ENCODE peak calls at places on chromosomes 11 and 22, in five cellular contexts. One of them, this sample, is unnamed.

GRCh38 chr11:61474234-61474633 is 34.3 kb upstream of the LRRC10B start:
- DNase-seq in activated CD8-positive, alpha-beta memory T cell treated with anti-CD3 and anti-CD28 coated beads, Interleukin-2, amount 10 ng/mL, durations not matched to agents 7 days and 5 days: no peak
- DNase-seq in heart right ventricle: no peak
- DNase-seq in renal cortical epithelial cell: no peak
- DNase-seq in hepatocyte: no peak
- DNase-seq in this sample: no peak

GRCh38 chr22:46585340-46586122 is 34.7 kb upstream of the GRAMD4 start:
- DNase-seq in activated CD8-positive, alpha-beta memory T cell treated with anti-CD3 and anti-CD28 coated beads, Interleukin-2, amount 10 ng/mL, durations not matched to agents 7 days and 5 days: no peak
- DNase-seq in heart right ventricle: no peak
- DNase-seq in renal cortical epithelial cell: no peak
- DNase-seq in hepatocyte: no peak
- DNase-seq in this sample: no peak

GRCh38 chr22:45830531-45831245 is 146.3 kb downstream of the WNT7B start:
- DNase-seq in activated CD8-positive, alpha-beta memory T cell treated with anti-CD3 and anti-CD28 coated beads, Interleukin-2, amount 10 ng/mL, durations not matched to agents 7 days and 5 days: no peak
- DNase-seq in heart right ventricle: no peak
- DNase-seq in renal cortical epithelial cell: peak; percentile 28
- DNase-seq in hepatocyte: no peak
- DNase-seq in this sample: no peak

GRCh38 chr11:65663634-65664200 is 1.0 kb upstream of the RELA start:
- DNase-seq in activated CD8-positive, alpha-beta memory T cell treated with anti-CD3 and anti-CD28 coated beads, Interleukin-2, amount 10 ng/mL, durations not matched to agents 7 days and 5 days: peak; percentile 67
- DNase-seq in heart right ventricle: peak; percentile 84
- DNase-seq in renal cortical epithelial cell: peak; percentile 57
- DNase-seq in hepatocyte: peak; percentile 76
- DNase-seq in this sample: peak; percentile 80

GRCh38 chr11:114321621-114322257 is 25.5 kb downstream of the NNMT start:
- DNase-seq in activated CD8-positive, alpha-beta memory T cell treated with anti-CD3 and anti-CD28 coated beads, Interleukin-2, amount 10 ng/mL, durations not matched to agents 7 days and 5 days: no peak
- DNase-seq in heart right ventricle: no peak
- DNase-seq in renal cortical epithelial cell: peak; percentile 94
- DNase-seq in hepatocyte: no peak
- DNase-seq in this sample: peak; percentile 51

GRCh38 chr11:107472966-107473365 is 15.3 kb upstream of the CWF19L2 start:
- DNase-seq in activated CD8-positive, alpha-beta memory T cell treated with anti-CD3 and anti-CD28 coated beads, Interleukin-2, amount 10 ng/mL, durations not matched to agents 7 days and 5 days: no peak
- DNase-seq in heart right ventricle: no peak
- DNase-seq in renal cortical epithelial cell: no peak
- DNase-seq in hepatocyte: no peak
- DNase-seq in this sample: no peak

GRCh38 chr22:24952837-24953293 is 349 bp downstream of the KIAA1671 start:
- DNase-seq in activated CD8-positive, alpha-beta memory T cell treated with anti-CD3 and anti-CD28 coated beads, Interleukin-2, amount 10 ng/mL, durations not matched to agents 7 days and 5 days: no peak
- DNase-seq in heart right ventricle: peak; percentile 43
- DNase-seq in renal cortical epithelial cell: peak; percentile 62
- DNase-seq in hepatocyte: peak; percentile 78
- DNase-seq in this sample: peak; percentile 66

GRCh38 chr22:38873469-38874411 is 1.7 kb upstream of the CBX6 start:
- DNase-seq in activated CD8-positive, alpha-beta memory T cell treated with anti-CD3 and anti-CD28 coated beads, Interleukin-2, amount 10 ng/mL, durations not matched to agents 7 days and 5 days: peak; percentile 70
- DNase-seq in heart right ventricle: no peak
- DNase-seq in renal cortical epithelial cell: peak; percentile 58
- DNase-seq in hepatocyte: peak; percentile 41
- DNase-seq in this sample: no peak

GRCh38 chr11:13019313-13019712 is 10.2 kb downstream of the RASSF10 start:
- DNase-seq in activated CD8-positive, alpha-beta memory T cell treated with anti-CD3 and anti-CD28 coated beads, Interleukin-2, amount 10 ng/mL, durations not matched to agents 7 days and 5 days: no peak
- DNase-seq in heart right ventricle: no peak
- DNase-seq in renal cortical epithelial cell: peak; percentile 60
- DNase-seq in hepatocyte: no peak
- DNase-seq in this sample: no peak

GRCh38 chr11:111069076-111069475 is 176.4 kb upstream of the POU2AF2 start:
- DNase-seq in activated CD8-positive, alpha-beta memory T cell treated with anti-CD3 and anti-CD28 coated beads, Interleukin-2, amount 10 ng/mL, durations not matched to agents 7 days and 5 days: no peak
- DNase-seq in heart right ventricle: no peak
- DNase-seq in renal cortical epithelial cell: no peak
- DNase-seq in hepatocyte: no peak
- DNase-seq in this sample: no peak

GRCh38 chr11:76380161-76380976 is 563 bp downstream of the THAP12 start:
- DNase-seq in activated CD8-positive, alpha-beta memory T cell treated with anti-CD3 and anti-CD28 coated beads, Interleukin-2, amount 10 ng/mL, durations not matched to agents 7 days and 5 days: peak; percentile 76
- DNase-seq in heart right ventricle: peak; percentile 9
- DNase-seq in renal cortical epithelial cell: no peak
- DNase-seq in hepatocyte: no peak
- DNase-seq in this sample: peak; percentile 43

GRCh38 chr11:129862123-129862522 is 33.3 kb downstream of the NFRKB start:
- DNase-seq in activated CD8-positive, alpha-beta memory T cell treated with anti-CD3 and anti-CD28 coated beads, Interleukin-2, amount 10 ng/mL, durations not matched to agents 7 days and 5 days: no peak
- DNase-seq in heart right ventricle: no peak
- DNase-seq in renal cortical epithelial cell: no peak
- DNase-seq in hepatocyte: peak; percentile 28
- DNase-seq in this sample: no peak

GRCh38 chr11:64788321-64789215 is 10.2 kb upstream of the SF1 start:
- DNase-seq in activated CD8-positive, alpha-beta memory T cell treated with anti-CD3 and anti-CD28 coated beads, Interleukin-2, amount 10 ng/mL, durations not matched to agents 7 days and 5 days: no peak
- DNase-seq in heart right ventricle: no peak
- DNase-seq in renal cortical epithelial cell: no peak
- DNase-seq in hepatocyte: no peak
- DNase-seq in this sample: peak; percentile 14

GRCh38 chr11:124791626-124792341 is 8.4 kb downstream of the MSANTD2 start:
- DNase-seq in activated CD8-positive, alpha-beta memory T cell treated with anti-CD3 and anti-CD28 coated beads, Interleukin-2, amount 10 ng/mL, durations not matched to agents 7 days and 5 days: no peak
- DNase-seq in heart right ventricle: no peak
- DNase-seq in renal cortical epithelial cell: no peak
- DNase-seq in hepatocyte: no peak
- DNase-seq in this sample: no peak

GRCh38 chr11:75768909-75769771 is 562 bp downstream of the DGAT2 start:
- DNase-seq in activated CD8-positive, alpha-beta memory T cell treated with anti-CD3 and anti-CD28 coated beads, Interleukin-2, amount 10 ng/mL, durations not matched to agents 7 days and 5 days: no peak
- DNase-seq in heart right ventricle: no peak
- DNase-seq in renal cortical epithelial cell: no peak
- DNase-seq in hepatocyte: no peak
- DNase-seq in this sample: no peak

GRCh38 chr11:110600322-110600721 is 111.9 kb downstream of the ARHGAP20 start:
- DNase-seq in activated CD8-positive, alpha-beta memory T cell treated with anti-CD3 and anti-CD28 coated beads, Interleukin-2, amount 10 ng/mL, durations not matched to agents 7 days and 5 days: no peak
- DNase-seq in heart right ventricle: no peak
- DNase-seq in renal cortical epithelial cell: no peak
- DNase-seq in hepatocyte: no peak
- DNase-seq in this sample: no peak

GRCh38 chr11:123302751-123303195 is 107.7 kb upstream of the CLMP start:
- DNase-seq in activated CD8-positive, alpha-beta memory T cell treated with anti-CD3 and anti-CD28 coated beads, Interleukin-2, amount 10 ng/mL, durations not matched to agents 7 days and 5 days: peak; percentile 55
- DNase-seq in heart right ventricle: no peak
- DNase-seq in renal cortical epithelial cell: peak; percentile 16
- DNase-seq in hepatocyte: peak; percentile 17
- DNase-seq in this sample: no peak

GRCh38 chr11:77589181-77589520 is 602 bp upstream of the AQP11 start:
- DNase-seq in activated CD8-positive, alpha-beta memory T cell treated with anti-CD3 and anti-CD28 coated beads, Interleukin-2, amount 10 ng/mL, durations not matched to agents 7 days and 5 days: no peak
- DNase-seq in heart right ventricle: no peak
- DNase-seq in renal cortical epithelial cell: no peak
- DNase-seq in hepatocyte: no peak
- DNase-seq in this sample: no peak

GRCh38 chr22:41523464-41524221 is 20.6 kb downstream of the POLR3H start:
- DNase-seq in activated CD8-positive, alpha-beta memory T cell treated with anti-CD3 and anti-CD28 coated beads, Interleukin-2, amount 10 ng/mL, durations not matched to agents 7 days and 5 days: no peak
- DNase-seq in heart right ventricle: peak; percentile 45
- DNase-seq in renal cortical epithelial cell: no peak
- DNase-seq in hepatocyte: no peak
- DNase-seq in this sample: peak; percentile 35

GRCh38 chr11:3753110-3753509 is 44.2 kb downstream of the NUP98 start:
- DNase-seq in activated CD8-positive, alpha-beta memory T cell treated with anti-CD3 and anti-CD28 coated beads, Interleukin-2, amount 10 ng/mL, durations not matched to agents 7 days and 5 days: no peak
- DNase-seq in heart right ventricle: no peak
- DNase-seq in renal cortical epithelial cell: no peak
- DNase-seq in hepatocyte: no peak
- DNase-seq in this sample: no peak

GRCh38 chr11:120245434-120245833 is 5.5 kb downstream of the POU2F3 start:
- DNase-seq in activated CD8-positive, alpha-beta memory T cell treated with anti-CD3 and anti-CD28 coated beads, Interleukin-2, amount 10 ng/mL, durations not matched to agents 7 days and 5 days: no peak
- DNase-seq in heart right ventricle: no peak
- DNase-seq in renal cortical epithelial cell: no peak
- DNase-seq in hepatocyte: no peak
- DNase-seq in this sample: no peak

GRCh38 chr11:10108901-10109665 is 184.9 kb downstream of the SBF2 start:
- DNase-seq in activated CD8-positive, alpha-beta memory T cell treated with anti-CD3 and anti-CD28 coated beads, Interleukin-2, amount 10 ng/mL, durations not matched to agents 7 days and 5 days: no peak
- DNase-seq in heart right ventricle: peak; percentile 41
- DNase-seq in renal cortical epithelial cell: no peak
- DNase-seq in hepatocyte: peak; percentile 7
- DNase-seq in this sample: no peak

GRCh38 chr11:44808053-44808753 is 81.4 kb downstream of the TSPAN18 start:
- DNase-seq in activated CD8-positive, alpha-beta memory T cell treated with anti-CD3 and anti-CD28 coated beads, Interleukin-2, amount 10 ng/mL, durations not matched to agents 7 days and 5 days: no peak
- DNase-seq in heart right ventricle: no peak
- DNase-seq in renal cortical epithelial cell: no peak
- DNase-seq in hepatocyte: no peak
- DNase-seq in this sample: no peak

GRCh38 chr11:130528862-130529261 is 80.4 kb downstream of the ADAMTS15 start:
- DNase-seq in activated CD8-positive, alpha-beta memory T cell treated with anti-CD3 and anti-CD28 coated beads, Interleukin-2, amount 10 ng/mL, durations not matched to agents 7 days and 5 days: no peak
- DNase-seq in heart right ventricle: peak; percentile 51
- DNase-seq in renal cortical epithelial cell: no peak
- DNase-seq in hepatocyte: no peak
- DNase-seq in this sample: peak; percentile 65

GRCh38 chr11:72179804-72180396 is 12.0 kb upstream of the FOLR1 start:
- DNase-seq in activated CD8-positive, alpha-beta memory T cell treated with anti-CD3 and anti-CD28 coated beads, Interleukin-2, amount 10 ng/mL, durations not matched to agents 7 days and 5 days: no peak
- DNase-seq in heart right ventricle: no peak
- DNase-seq in renal cortical epithelial cell: peak; percentile 52
- DNase-seq in hepatocyte: no peak
- DNase-seq in this sample: no peak

GRCh38 chr11:34105079-34105956 is at the start of gene NAT10:
- DNase-seq in activated CD8-positive, alpha-beta memory T cell treated with anti-CD3 and anti-CD28 coated beads, Interleukin-2, amount 10 ng/mL, durations not matched to agents 7 days and 5 days: peak; percentile 98
- DNase-seq in heart right ventricle: peak; percentile 98
- DNase-seq in renal cortical epithelial cell: peak; percentile 97
- DNase-seq in hepatocyte: peak; percentile 99
- DNase-seq in this sample: peak; percentile 98

GRCh38 chr11:124946735-124947141 is 7.3 kb upstream of the CCDC15 start:
- DNase-seq in activated CD8-positive, alpha-beta memory T cell treated with anti-CD3 and anti-CD28 coated beads, Interleukin-2, amount 10 ng/mL, durations not matched to agents 7 days and 5 days: no peak
- DNase-seq in heart right ventricle: no peak
- DNase-seq in renal cortical epithelial cell: peak; percentile 10
- DNase-seq in hepatocyte: no peak
- DNase-seq in this sample: no peak

GRCh38 chr11:103326070-103326794 is 217.0 kb downstream of the DYNC2H1 start:
- DNase-seq in activated CD8-positive, alpha-beta memory T cell treated with anti-CD3 and anti-CD28 coated beads, Interleukin-2, amount 10 ng/mL, durations not matched to agents 7 days and 5 days: peak; percentile 49
- DNase-seq in heart right ventricle: peak; percentile 42
- DNase-seq in renal cortical epithelial cell: peak; percentile 82
- DNase-seq in hepatocyte: peak; percentile 69
- DNase-seq in this sample: peak; percentile 30